ENCODE peak calls at places on chromosomes 2 and 18, in four cellular contexts. R is lower lobe of right lung, P is MCF 10A, I is osteocyte. B is an unnamed sample.

GRCh38 chr2:223563462-223563861 is 38.7 kb downstream of the SCG2 start:
- DNase-seq in R (no peak), P (peak), I (no peak), B (no peak)

GRCh38 chr18:62925031-62925688 is 209.8 kb downstream of the PHLPP1 start:
- DNase-seq in R (no peak), P (no peak), I (no peak), B (no peak)

GRCh38 chr2:8382485-8382884 is 299.4 kb upstream of the ID2 start:
- DNase-seq in R (no peak), P (no peak), I (no peak), B (no peak)

GRCh38 chr2:26178746-26179436 is 6.0 kb downstream of the GAREM2 start:
- DNase-seq in R (peak), P (no peak), I (no peak), B (peak)

GRCh38 chr2:45888641-45889040 is 237.2 kb downstream of the PRKCE start:
- DNase-seq in R (no peak), P (no peak), I (no peak), B (no peak)

GRCh38 chr2:120465989-120466703 is 120.2 kb downstream of the INHBB start:
- DNase-seq in R (peak), P (no peak), I (no peak), B (no peak)

GRCh38 chr2:54524236-54524991 is 68.3 kb downstream of the SPTBN1 start:
- DNase-seq in R (no peak), P (no peak), I (no peak), B (peak)

GRCh38 chr2:118021361-118021760 is 7.5 kb upstream of the CCDC93 start:
- DNase-seq in R (no peak), P (no peak), I (no peak), B (no peak)

GRCh38 chr2:186617186-186617585 is 27.3 kb downstream of the ITGAV start:
- DNase-seq in R (no peak), P (no peak), I (no peak), B (no peak)

GRCh38 chr2:121599963-121600651 is 49.2 kb downstream of the CLASP1 start:
- DNase-seq in R (no peak), P (no peak), I (no peak), B (peak)

GRCh38 chr2:121595012-121595891 is 54.0 kb downstream of the CLASP1 start:
- DNase-seq in R (no peak), P (no peak), I (no peak), B (peak)

GRCh38 chr2:121598087-121598486 is 51.2 kb downstream of the CLASP1 start:
- DNase-seq in R (no peak), P (peak), I (no peak), B (no peak)

GRCh38 chr2:121591199-121591598 is 58.1 kb downstream of the CLASP1 start:
- DNase-seq in R (no peak), P (no peak), I (no peak), B (no peak)

DNA sequence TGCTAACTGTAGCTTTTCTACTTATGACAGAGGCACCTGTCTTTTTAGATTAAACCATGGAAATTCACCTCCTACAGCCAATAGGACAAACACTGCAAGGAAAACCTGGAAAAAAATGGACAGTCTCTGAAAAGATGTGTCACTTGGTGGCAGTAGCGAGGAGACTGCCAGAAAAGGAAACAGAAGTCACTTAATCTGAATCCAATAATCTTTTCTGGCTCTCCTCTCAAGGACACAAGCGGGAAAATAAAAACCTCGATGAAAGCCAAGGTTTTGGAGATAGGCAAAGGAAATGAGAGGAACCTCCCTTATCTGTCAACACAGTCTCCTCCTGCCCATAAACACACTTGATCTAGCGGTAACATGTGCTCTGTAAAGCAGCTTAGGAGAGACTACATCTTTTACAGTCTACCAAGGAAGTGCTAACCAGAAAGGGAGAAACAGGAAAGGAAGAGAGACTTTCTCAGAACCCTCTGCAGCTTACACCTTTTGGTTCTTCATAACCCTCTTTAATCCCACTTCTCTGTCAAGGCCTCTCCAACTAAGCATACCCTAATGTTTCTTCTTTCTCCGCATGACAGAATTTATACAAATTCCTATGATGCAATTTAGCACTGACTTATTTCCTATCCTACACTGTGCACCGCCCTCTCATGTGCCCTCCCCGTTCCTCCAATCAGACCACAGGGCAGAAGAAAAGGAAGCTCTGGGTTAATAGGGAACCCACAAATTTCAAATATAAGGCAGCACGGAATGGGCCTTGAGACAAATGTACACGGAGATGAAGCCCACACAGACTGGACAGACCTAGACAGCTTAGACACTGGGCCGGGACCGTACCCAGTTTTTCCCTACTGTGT is 52.8 kb downstream of the CLASP1 start:
- DNase-seq in R (peak), P (peak), I (no peak), B (peak)
- TF ChIP-seq CTCF in R (peak), P (peak), I (peak), B (peak)

GRCh38 chr18:57644540-57644939 is 22.9 kb upstream of the NARS1 start:
- DNase-seq in R (no peak), P (peak), I (no peak), B (no peak)
- TF ChIP-seq CTCF in R (no peak), P (peak), I (peak), B (no peak)

DNA sequence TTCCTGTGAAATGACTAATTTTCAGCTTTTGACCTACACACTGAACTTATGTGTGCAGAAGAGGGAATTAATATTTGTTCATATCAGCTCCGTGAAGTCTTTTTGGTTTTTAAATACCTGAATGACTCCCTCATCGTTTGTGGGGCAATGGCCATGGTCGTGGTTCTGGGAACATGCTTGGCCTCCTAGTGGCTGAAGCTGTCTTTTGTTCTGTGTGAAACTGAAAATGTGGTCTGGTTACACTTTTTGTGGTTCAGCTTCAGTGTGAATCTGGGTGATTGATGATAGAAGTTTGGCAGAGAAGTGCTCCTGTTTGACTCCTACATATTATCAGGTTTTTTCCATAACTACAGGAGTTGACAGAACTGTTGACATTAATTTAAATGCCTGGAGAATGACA is 408.2 kb downstream of the THSD7B start:
- DNase-seq in R (no peak), P (peak), I (no peak), B (peak)
- TF ChIP-seq CTCF in R (no peak), P (peak), I (peak), B (peak)

DNA sequence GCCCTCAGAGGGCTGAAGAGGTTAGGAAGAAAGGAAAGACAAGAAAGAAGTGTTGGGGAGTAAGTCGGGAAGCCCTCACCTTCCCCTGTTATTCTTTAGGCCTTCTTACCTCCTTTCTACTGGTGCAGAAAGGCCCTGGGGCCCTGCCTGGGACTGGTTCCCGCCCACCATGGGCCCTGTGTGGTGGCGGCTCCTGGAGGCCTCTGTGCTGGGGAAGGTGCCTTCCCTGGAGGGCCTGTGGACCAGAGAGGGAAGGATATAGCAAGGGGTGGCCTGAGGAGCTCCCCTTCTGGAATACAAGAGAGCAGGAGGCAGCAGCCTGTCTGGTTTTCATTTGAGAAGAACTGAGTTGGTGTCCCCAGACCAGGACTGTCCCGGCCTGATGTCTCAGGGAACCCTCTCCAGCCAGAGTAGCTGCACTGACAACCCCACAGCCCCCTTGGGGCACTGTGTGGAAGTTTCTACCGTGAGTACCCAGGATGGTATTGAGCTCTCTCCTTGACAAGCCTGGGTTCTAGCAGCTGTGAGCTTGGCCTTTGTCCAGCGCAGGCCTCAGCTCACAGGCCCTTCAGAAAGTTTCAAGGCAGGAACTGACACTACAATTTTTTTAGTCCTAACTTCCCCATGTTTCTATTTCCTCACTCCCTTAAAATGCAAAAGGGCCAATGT is 47.1 kb downstream of the EFR3B start:
- DNase-seq in R (no peak), P (no peak), I (no peak), B (no peak)
- TF ChIP-seq CTCF in R (no peak), P (no peak), I (no peak), B (no peak)

GRCh38 chr2:128320609-128321420 is 2.1 kb upstream of the HS6ST1 start:
- DNase-seq in R (no peak), P (no peak), I (no peak), B (peak)

GRCh38 chr2:128323501-128323931 is 4.8 kb upstream of the HS6ST1 start:
- DNase-seq in R (no peak), P (no peak), I (no peak), B (no peak)

GRCh38 chr2:128321421-128321775 is 2.7 kb upstream of the HS6ST1 start:
- DNase-seq in R (no peak), P (no peak), I (peak), B (peak)

GRCh38 chr2:128322651-128323491 is 4.2 kb upstream of the HS6ST1 start:
- DNase-seq in R (no peak), P (no peak), I (peak), B (no peak)

DNA sequence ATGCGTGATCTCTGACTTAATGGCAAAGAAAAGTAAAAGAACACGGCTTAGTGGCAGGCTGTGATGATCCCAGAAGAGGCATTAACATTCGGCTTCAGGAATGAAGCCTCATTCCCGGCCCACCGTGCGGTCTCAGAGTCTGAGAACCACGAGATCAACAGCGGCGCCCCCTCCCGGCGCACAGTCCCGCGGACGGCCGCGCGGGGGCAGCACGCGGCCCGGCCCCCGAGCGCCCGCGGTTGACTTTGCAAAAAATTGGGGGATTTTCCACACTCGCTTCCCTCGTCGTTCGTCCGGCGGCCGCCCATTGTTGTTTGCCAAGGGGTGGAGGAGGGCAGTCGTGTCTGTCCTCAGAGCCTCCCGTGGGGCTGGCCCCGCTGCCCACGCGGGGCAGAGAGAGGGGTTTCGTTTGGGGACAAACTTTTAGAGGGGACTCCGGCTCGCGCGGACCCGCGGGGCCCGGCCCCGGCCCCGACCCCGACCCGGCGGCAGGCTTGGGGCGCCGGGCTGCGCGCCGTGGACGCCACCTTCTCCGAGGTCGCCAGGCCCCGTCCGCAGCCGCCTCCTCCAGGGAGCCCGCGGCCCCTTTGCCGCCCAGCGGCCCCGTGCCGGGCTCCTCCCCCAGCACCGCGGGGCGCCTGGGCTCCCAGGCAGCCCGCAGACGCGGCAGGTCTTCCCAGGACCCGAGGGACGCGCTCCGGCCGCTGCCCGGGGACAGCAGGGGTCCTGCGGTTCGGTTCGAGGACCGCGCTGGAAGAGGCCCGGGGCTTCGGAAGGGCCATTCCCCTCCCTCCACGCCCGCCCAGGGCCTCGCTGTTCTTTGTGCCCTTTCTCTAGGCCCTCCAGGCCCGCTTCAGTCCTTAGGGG is 3.3 kb upstream of the HS6ST1 start:
- DNase-seq in R (peak), P (peak), I (peak), B (peak)
- TF ChIP-seq CTCF in R (peak), P (peak), I (peak), B (peak)

GRCh38 chr2:231191896-231192872 is 6.2 kb upstream of the ARMC9 start:
- DNase-seq in R (peak), P (peak), I (peak), B (no peak)
- TF ChIP-seq CTCF in R (peak), P (no peak), I (peak), B (peak)

DNA sequence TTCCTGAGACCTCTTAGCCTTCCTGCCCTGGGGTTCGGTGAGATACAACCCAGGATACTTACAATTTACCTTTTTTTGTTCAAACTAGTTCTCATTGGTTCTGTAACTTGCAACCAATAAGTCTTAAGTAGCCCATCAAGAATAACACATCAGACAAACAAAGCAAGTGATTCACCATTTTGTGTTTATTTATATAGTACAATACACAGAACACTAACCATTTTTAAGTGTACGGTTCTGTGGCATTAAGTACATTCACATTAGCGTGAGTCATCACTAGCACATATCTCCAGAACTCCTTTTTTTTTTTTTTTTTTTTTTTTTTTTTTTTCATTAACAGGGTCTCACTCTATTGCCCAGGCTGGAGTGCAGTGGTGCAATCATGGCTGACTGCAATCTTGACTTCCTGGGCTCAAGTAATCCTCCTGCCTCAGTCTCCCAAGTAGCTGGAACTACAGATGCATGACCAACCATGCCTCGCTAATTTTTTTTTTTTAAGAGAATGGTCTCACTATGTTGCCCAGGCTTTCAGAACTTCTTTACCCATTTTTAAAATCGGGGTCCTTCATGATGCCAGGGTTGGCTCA is 36.2 kb upstream of the SLC1A4 start:
- DNase-seq in R (no peak), P (peak), I (no peak), B (no peak)
- TF ChIP-seq CTCF in R (no peak), P (no peak), I (no peak), B (no peak)

GRCh38 chr2:235165136-235165535 is 213.3 kb downstream of the SH3BP4 start:
- DNase-seq in R (no peak), P (no peak), I (no peak), B (no peak)
- TF ChIP-seq CTCF in R (no peak), P (no peak), I (no peak), B (no peak)

GRCh38 chr2:239001794-239002193 is 153.9 kb downstream of the TWIST2 start:
- DNase-seq in R (no peak), P (no peak), I (no peak), B (no peak)

GRCh38 chr2:239003933-239004636 is 156.2 kb downstream of the TWIST2 start:
- DNase-seq in R (no peak), P (no peak), I (no peak), B (no peak)

GRCh38 chr2:239002591-239002959 is 154.7 kb downstream of the TWIST2 start:
- DNase-seq in R (no peak), P (no peak), I (no peak), B (no peak)

GRCh38 chr2:239005586-239005985 is 157.7 kb downstream of the TWIST2 start:
- DNase-seq in R (no peak), P (no peak), I (no peak), B (no peak)

DNA sequence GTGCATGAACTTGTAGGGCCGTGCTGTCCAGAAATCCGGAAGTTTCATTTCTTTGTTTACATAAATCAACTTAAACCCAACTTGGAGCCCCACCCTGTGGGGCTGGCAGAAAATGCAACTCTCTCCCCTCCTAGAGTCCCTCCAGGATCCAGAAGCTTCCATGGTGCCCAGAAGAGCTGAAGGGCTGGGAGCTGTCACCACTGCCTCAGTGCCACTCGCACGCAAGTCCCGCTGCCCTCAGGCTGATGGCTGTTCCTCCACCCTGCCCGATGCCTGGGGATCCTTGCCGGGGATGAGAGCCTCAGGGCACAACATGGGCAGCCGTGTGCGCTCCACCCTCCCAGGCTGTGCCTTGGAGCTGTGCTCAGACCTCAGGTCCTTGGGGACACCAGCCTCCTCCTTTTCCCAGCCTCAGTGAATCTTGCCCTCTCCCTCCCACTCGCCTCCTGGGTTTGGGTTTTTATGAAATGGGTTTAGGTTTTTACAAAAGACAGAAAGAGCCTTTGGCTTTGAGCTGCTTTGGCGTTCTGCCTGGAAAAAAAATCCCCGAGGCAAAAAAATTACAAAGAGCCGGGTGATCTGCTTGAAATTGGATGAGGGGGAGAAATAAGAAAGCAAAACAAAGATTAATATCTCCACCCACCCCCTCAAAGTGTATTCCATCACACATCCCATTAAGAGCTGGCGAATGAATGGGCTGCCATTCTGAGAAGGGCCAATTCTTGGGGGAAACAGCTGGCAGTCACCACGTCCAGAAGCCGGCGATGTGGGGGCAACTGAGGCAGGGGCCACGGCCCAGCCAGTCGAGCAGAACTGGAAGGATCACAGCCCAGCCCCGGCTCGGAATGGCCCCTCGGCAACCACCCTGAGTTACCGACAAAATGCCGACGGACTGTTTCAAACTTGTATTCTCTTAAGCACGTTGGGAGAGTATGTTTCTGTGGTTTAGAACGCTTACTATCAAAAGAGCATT is 155.4 kb downstream of the TWIST2 start:
- DNase-seq in R (no peak), P (peak), I (no peak), B (no peak)
- TF ChIP-seq CTCF in R (no peak), P (peak), I (peak), B (no peak)

GRCh38 chr18:23784811-23785245 is 95.6 kb downstream of the LAMA3 start:
- DNase-seq in R (no peak), P (no peak), I (no peak), B (no peak)

GRCh38 chr18:23776306-23776705 is 87.1 kb downstream of the LAMA3 start:
- DNase-seq in R (no peak), P (no peak), I (no peak), B (no peak)

GRCh38 chr18:23778828-23779227 is 89.6 kb downstream of the LAMA3 start:
- DNase-seq in R (no peak), P (no peak), I (no peak), B (no peak)

DNA sequence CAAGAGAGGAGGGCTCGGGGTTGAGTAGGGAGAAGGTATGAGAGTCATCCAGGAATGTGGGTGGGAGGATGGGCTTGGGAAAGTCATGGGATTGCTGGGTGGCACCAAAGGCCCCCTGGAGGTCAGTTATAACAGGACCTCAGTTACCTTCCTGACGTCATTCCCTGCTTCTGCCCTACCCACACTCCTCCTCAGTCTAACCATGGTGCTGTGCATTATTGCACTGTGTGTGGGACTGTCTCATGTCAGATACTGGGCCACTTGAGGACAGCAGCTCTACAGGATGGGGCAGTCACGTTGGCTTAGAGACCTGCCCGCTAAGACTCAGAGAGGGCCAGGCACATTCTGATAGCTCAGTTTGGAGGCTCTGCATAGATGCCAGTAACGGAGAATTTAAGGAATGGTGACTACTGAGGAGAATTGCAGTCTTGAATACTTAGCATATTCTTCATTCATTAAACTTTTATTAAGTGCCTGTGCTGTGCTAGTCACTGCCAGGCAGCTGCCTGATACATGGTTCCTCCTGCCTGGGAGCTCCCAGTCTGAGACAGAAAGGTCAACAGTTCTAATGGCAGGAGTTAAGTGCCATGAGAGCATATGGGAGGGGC is 90.5 kb downstream of the LAMA3 start:
- DNase-seq in R (no peak), P (peak), I (peak), B (no peak)
- TF ChIP-seq CTCF in R (no peak), P (no peak), I (no peak), B (no peak)